ENCODE peak calls at places on chromosomes 12 and 14, in six cellular contexts. A is IMR-90, J is neuronal stem cell, W is H9, G is trophoblast cell, Z is H1. L is an unnamed sample.

GRCh38 chr12:62722971-62723680 is 211.8 kb downstream of the PPM1H start:
- DNase-seq in W (no peak), G (no peak), J (no peak), Z (no peak), A (peak), L (no peak)

GRCh38 chr12:108972226-108972757 is 48.6 kb downstream of the SVOP start:
- DNase-seq in W (no peak), A (no peak), J (no peak), Z (no peak), G (no peak), L (no peak)

GRCh38 chr14:33527023-33527634 is 423.7 kb downstream of the EGLN3 start:
- DNase-seq in Z (no peak), W (no peak), J (no peak), G (no peak), A (no peak), L (no peak)

GRCh38 chr14:55889124-55889523 is 229.1 kb upstream of the PELI2 start:
- DNase-seq in W (no peak), J (no peak), A (no peak), Z (no peak), G (no peak), L (no peak)

GRCh38 chr14:68649461-68650189 is 143.2 kb downstream of the ZFP36L1 start:
- DNase-seq in A (peak), Z (no peak), W (peak), G (no peak), J (no peak), L (no peak)

GRCh38 chr12:532908-533565 is 73.3 kb downstream of the B4GALNT3 start:
- DNase-seq in J (no peak), Z (no peak), G (peak), A (peak), W (no peak), L (peak)

GRCh38 chr12:116698554-116698953 is 39.3 kb downstream of the SPRING1 start:
- DNase-seq in A (no peak), G (no peak), Z (no peak), J (no peak), W (no peak), L (no peak)

GRCh38 chr12:26158078-26158764 is 33.4 kb upstream of the BHLHE41 start:
- DNase-seq in G (peak), W (peak), Z (no peak), A (no peak), J (no peak), L (no peak)

GRCh38 chr12:80648866-80649265 is 58.6 kb upstream of the MYF6 start:
- DNase-seq in J (no peak), W (no peak), A (peak), Z (no peak), G (no peak), L (peak)

GRCh38 chr14:100107236-100107635 is 42.0 kb downstream of the EVL start:
- DNase-seq in G (peak), J (no peak), Z (no peak), W (no peak), A (no peak), L (no peak)

GRCh38 chr14:63603749-63604277 is 37.9 kb downstream of the WDR89 start:
- DNase-seq in W (no peak), J (no peak), A (no peak), Z (no peak), G (no peak), L (no peak)

GRCh38 chr12:27619308-27619707 is 76.9 kb upstream of the REP15 start:
- DNase-seq in G (peak), Z (no peak), W (no peak), A (peak), J (no peak), L (peak)

GRCh38 chr14:52906141-52906601 is 44.7 kb downstream of the FERMT2 start:
- DNase-seq in W (no peak), J (no peak), Z (no peak), G (peak), A (peak), L (peak)

GRCh38 chr12:105100998-105101397 is 6.5 kb upstream of the WASHC4 start:
- DNase-seq in W (no peak), A (peak), G (peak), J (no peak), Z (no peak), L (peak)
- H3K9ac ChIP-seq in W (no peak), A (no peak), G (no peak), J (no peak), Z (no peak), L (peak)

DNA sequence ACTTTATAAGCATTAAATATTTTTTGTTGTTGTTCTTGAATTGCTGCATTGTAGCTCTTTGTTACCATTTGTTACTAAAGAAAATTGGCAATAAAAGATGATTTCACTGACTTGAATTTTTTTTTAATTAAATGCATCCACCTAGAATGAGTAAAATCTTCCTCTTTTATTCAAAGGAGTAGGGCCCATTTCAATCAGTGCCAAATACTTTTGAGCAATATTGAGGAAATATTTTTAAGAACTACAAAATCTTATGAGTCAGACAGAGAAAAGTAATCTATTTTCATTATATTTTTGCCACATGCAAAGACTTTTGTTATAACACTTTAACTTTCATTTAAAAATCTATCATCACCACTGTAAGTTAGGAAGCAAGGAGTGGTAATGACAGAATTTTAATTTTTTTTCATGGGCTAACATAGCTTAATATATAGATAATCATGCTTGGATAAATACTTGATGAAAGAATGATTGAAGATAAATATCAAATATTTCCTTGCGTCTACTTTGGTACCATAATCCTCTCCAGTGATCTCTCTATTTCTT is 345.2 kb upstream of the KITLG start:
- DNase-seq in A (peak), G (no peak), Z (no peak), W (no peak), J (no peak), L (no peak)
- H2BK120ac ChIP-seq in A (peak), G (no peak), Z (no peak), W (no peak), J (no peak), L (no peak)

GRCh38 chr12:57897296-57897974 is 43.9 kb upstream of the ATP23 start:
- DNase-seq in J (no peak), A (no peak), Z (no peak), G (peak), W (no peak), L (no peak)

GRCh38 chr12:57896139-57896436 is 45.3 kb upstream of the ATP23 start:
- DNase-seq in W (no peak), J (no peak), G (no peak), A (no peak), Z (no peak), L (peak)

GRCh38 chr12:57896437-57897201 is 44.7 kb upstream of the ATP23 start:
- DNase-seq in Z (no peak), J (peak), G (peak), A (peak), W (peak), L (peak)

GRCh38 chr12:57899010-57899662 is 42.2 kb upstream of the ATP23 start:
- DNase-seq in G (peak), W (no peak), J (no peak), Z (no peak), A (peak), L (peak)

GRCh38 chr12:57898308-57898970 is 42.9 kb upstream of the ATP23 start:
- DNase-seq in J (no peak), A (peak), Z (no peak), G (no peak), W (no peak), L (no peak)
- H3K14ac ChIP-seq in J (no peak), A (peak), Z (no peak), G (no peak), W (no peak), L (no peak)

GRCh38 chr14:75294649-75295033 is 16.0 kb downstream of the FOS start:
- DNase-seq in Z (no peak), J (no peak), A (no peak), G (no peak), W (peak), L (no peak)

GRCh38 chr14:75291331-75291730 is 12.7 kb downstream of the FOS start:
- DNase-seq in Z (no peak), W (no peak), G (no peak), J (no peak), A (no peak), L (no peak)

GRCh38 chr14:75292016-75292646 is 13.5 kb downstream of the FOS start:
- DNase-seq in Z (no peak), W (no peak), J (no peak), A (no peak), G (no peak), L (no peak)

GRCh38 chr14:75293920-75294648 is 15.5 kb downstream of the FOS start:
- DNase-seq in J (peak), Z (no peak), W (peak), G (peak), A (peak), L (peak)

GRCh38 chr14:75292886-75293285 is 14.3 kb downstream of the FOS start:
- DNase-seq in Z (no peak), G (no peak), A (no peak), W (no peak), J (no peak), L (no peak)
- H3K9ac ChIP-seq in Z (no peak), G (no peak), A (no peak), W (no peak), J (no peak), L (peak)

DNA sequence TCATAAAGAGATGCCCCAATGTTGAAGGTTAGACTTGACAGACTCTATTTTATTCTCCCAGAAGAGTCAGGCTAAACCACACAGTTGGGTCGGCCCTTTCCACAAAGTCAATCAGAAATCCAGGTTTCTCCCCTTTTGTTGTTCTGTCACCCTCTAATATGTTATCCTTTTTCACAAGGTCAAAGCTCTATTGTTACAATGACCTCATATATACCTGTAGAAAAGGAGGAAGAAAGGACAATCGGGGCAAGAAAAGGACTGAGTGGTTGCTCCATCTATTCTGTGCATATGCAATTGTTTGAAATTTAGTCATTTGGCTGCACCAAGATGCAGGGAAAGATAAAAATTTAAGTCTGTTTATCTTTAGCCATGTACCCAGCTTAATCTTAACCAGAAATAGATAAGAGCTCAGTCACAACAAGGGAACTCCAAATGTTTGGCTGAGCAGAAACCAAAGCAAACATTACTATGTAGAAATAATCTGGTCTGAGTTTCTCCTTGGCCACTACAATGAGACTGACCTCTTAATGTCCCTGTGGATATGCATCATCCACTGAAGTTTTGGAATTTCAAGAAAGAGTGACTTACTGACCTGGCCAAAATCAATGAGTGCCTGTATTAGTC is 503.7 kb downstream of the GALC start:
- DNase-seq in G (peak), A (peak), Z (no peak), W (no peak), J (no peak), L (peak)
- H2BK120ac ChIP-seq in G (no peak), A (no peak), Z (no peak), W (no peak), J (no peak), L (no peak)

GRCh38 chr12:112546339-112546738 is 127.6 kb downstream of the PTPN11 start:
- DNase-seq in G (peak), W (no peak), Z (no peak), A (no peak), J (no peak), L (no peak)
- H3K14ac ChIP-seq in G (no peak), W (no peak), Z (no peak), A (no peak), J (no peak), L (no peak)

DNA sequence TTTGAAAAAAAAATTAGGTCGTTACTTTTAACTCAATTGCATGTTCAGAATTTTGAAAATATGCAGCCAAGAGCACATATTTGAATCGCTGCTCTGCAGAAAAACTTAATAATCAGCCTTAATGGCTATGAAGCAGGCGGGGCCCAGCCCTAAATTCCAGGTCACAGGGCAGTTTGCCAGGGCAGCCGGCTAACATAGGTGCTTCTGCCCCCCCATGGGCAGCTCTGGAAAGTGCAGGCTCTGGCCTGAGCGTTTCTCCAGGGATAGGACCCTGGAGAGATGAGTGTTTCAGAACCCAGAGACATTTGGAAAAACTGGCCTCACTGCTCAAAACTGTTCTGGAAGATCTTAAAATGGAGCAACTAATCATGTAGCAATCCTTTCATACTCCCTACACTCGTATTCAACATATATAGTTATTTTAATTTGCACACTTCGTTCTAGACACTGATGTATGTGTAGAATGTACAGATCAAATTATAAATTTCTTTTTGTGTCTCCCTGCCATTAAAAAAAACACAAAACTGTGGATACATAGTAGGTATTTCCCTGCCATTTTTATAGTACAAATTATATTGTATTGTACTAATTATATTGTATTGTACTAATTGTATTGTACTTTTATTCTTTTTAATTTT is 26.0 kb upstream of the PTGR2 start:
- DNase-seq in W (peak), Z (peak), G (peak), J (peak), A (peak), L (peak)
- H3K9ac ChIP-seq in W (no peak), Z (no peak), G (no peak), J (no peak), A (no peak), L (peak)

GRCh38 chr12:7864751-7865150 is 8.0 kb downstream of the SLC2A14 start:
- DNase-seq in Z (no peak), W (no peak), J (no peak), A (no peak), G (peak), L (no peak)

GRCh38 chr12:7872565-7873304 is at the start of gene SLC2A14:
- DNase-seq in Z (no peak), J (no peak), G (no peak), W (peak), A (no peak), L (no peak)

GRCh38 chr12:7870335-7870734 is 2.4 kb downstream of the SLC2A14 start:
- DNase-seq in A (no peak), W (no peak), Z (no peak), J (no peak), G (no peak), L (no peak)

GRCh38 chr12:7869137-7869536 is 3.6 kb downstream of the SLC2A14 start:
- DNase-seq in G (peak), Z (no peak), A (peak), W (no peak), J (no peak), L (no peak)

GRCh38 chr12:7868391-7868790 is 4.3 kb downstream of the SLC2A14 start:
- DNase-seq in Z (no peak), G (no peak), A (peak), J (no peak), W (no peak), L (no peak)
- H2BK120ac ChIP-seq in Z (no peak), G (no peak), A (no peak), J (no peak), W (no peak), L (no peak)

DNA sequence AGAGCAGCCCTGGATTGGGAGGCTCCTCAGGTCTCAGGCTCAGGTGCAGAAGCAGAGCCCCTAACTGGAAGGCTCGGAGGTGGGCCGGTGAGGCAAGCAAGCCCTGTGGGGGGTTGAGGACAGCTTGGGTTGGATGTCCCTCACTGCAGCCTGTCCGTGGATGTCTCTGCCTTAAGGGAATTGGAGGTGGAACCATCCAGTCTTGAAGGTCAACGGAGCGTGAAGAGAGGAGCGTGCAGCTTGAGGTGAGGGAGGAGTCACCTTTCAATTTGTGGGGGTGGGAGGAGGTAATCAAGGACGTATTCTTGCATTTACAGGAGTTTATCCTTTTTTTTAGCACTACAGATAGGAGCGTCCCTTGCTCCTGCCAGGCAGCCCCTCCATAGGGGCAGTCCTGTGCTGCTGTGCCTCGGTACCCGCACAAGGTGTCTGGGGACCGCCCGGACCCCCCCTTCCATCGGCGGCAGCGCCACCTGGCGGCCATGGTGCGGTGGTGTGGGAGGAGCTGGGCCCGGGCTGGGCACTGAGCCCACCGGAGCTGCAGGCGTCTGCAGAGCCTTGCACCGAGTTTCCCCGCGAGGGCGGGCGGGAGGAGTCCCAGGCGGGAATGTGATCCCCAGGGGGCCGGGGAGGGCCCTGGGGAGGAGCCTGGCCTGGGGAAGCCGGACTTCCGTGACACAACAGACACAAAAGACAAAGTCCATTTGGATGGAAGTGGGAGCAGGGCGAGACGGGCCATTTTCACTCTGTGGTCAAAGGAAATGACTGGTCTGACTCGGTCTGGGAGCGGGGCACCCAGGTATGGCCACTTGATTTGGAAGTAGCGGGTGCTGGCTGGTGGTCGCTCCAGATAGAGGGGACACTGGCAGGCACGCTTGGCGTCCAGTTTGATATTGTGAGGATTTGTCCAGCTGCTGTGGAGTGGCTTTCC is 884 bp downstream of the DNAJC22 start:
- DNase-seq in W (peak), G (peak), Z (no peak), A (peak), J (peak), L (peak)
- H3K14ac ChIP-seq in W (no peak), G (no peak), Z (no peak), A (peak), J (no peak), L (no peak)

L was measured in mesenchymal stem cell.